ENCODE peak calls at places on chromosomes 1 and 21, in seven cellular contexts. X is left lung; B is CD8-positive, alpha-beta T cell; G is prostate gland; I is stomach; H is endothelial cell of umbilical vein; U is A549. Y is an unnamed sample. For H3K4me1 and H3K9me3, the result is how much of the 10 kb centered on the place peaks cover.

GRCh38 chr1:197200468-197200899 is 54.0 kb upstream of the ASPM start:
- DNase-seq in U (no peak), B (peak), X (no peak), G (no peak), I (no peak), H (peak), Y (no peak)

GRCh38 chr1:232317336-232317735 is 312.6 kb downstream of the SIPA1L2 start:
- DNase-seq in I (no peak), B (no peak), H (no peak), G (no peak), U (no peak), X (no peak), Y (no peak)

GRCh38 chr1:227317541-227318002 is 720 bp downstream of the CDC42BPA start:
- DNase-seq in B (no peak), H (peak), G (peak), X (no peak), I (no peak), U (peak), Y (peak)

GRCh38 chr1:89996415-89997110 is 1.7 kb downstream of the ZNF326 start:
- DNase-seq in I (no peak), H (no peak), U (no peak), X (no peak), G (no peak), B (no peak), Y (no peak)

GRCh38 chr1:98098473-98098872 is 177.6 kb upstream of the DPYD start:
- DNase-seq in X (no peak), B (no peak), I (no peak), G (no peak), H (no peak), U (no peak), Y (no peak)

GRCh38 chr1:237671935-237672334 is 218.8 kb downstream of the ZP4 start:
- DNase-seq in H (no peak), U (no peak), X (no peak), G (no peak), B (no peak), I (no peak), Y (no peak)

GRCh38 chr21:35217504-35218060 is 168.5 kb upstream of the RUNX1 start:
- DNase-seq in H (no peak), I (no peak), G (no peak), X (no peak), U (peak), B (no peak), Y (no peak)

GRCh38 chr1:8497196-8497878 is 179.4 kb downstream of the SLC45A1 start:
- DNase-seq in U (peak), X (no peak), H (no peak), B (no peak), G (no peak), I (no peak), Y (no peak)

GRCh38 chr1:233197940-233198339 is 97.6 kb downstream of the PCNX2 start:
- DNase-seq in X (no peak), H (no peak), U (no peak), B (no peak), I (no peak), G (no peak), Y (no peak)

GRCh38 chr1:2300851-2301606 is 72.9 kb downstream of the SKI start:
- DNase-seq in I (peak), X (peak), G (no peak), B (peak), H (peak), U (no peak), Y (peak)

GRCh38 chr1:47578026-47578861 is 140.4 kb downstream of the FOXD2 start:
- DNase-seq in H (no peak), B (no peak), I (no peak), U (no peak), X (no peak), G (no peak), Y (no peak)

GRCh38 chr1:77134359-77134758 is 84.9 kb downstream of the PIGK start:
- DNase-seq in U (no peak), X (no peak), B (no peak), I (no peak), G (no peak), H (no peak), Y (no peak)

GRCh38 chr1:240475832-240476231 is 136.1 kb downstream of the GREM2 start:
- DNase-seq in U (no peak), G (no peak), H (no peak), B (no peak), I (no peak), X (no peak), Y (no peak)

GRCh38 chr1:34715139-34715538 is 39.7 kb upstream of the GJB5 start:
- DNase-seq in I (no peak), H (no peak), U (no peak), G (no peak), X (no peak), B (no peak), Y (no peak)

GRCh38 chr1:181504294-181505115 is 21.2 kb downstream of the CACNA1E start:
- DNase-seq in I (no peak), U (peak), H (no peak), G (no peak), B (no peak), X (no peak), Y (no peak)

GRCh38 chr21:31514598-31514997 is 144.9 kb upstream of the SOD1 start:
- DNase-seq in X (no peak), B (no peak), U (no peak), G (peak), I (no peak), H (no peak), Y (no peak)

GRCh38 chr1:81125672-81126071 is 675.1 kb upstream of the ADGRL2 start:
- DNase-seq in G (no peak), U (no peak), H (no peak), X (no peak), B (no peak), I (no peak), Y (no peak)

GRCh38 chr1:207336559-207337467 is 15.3 kb downstream of the CD55 start:
- DNase-seq in G (no peak), I (no peak), B (peak), H (no peak), U (peak), X (no peak), Y (no peak)

GRCh38 chr1:209741198-209741597 is 14.7 kb upstream of the TRAF3IP3 start:
- DNase-seq in B (no peak), X (no peak), G (no peak), H (no peak), U (no peak), I (no peak), Y (no peak)

GRCh38 chr1:29671446-29671845 is 435.1 kb downstream of the PTPRU start:
- DNase-seq in I (no peak), U (no peak), B (no peak), H (no peak), G (no peak), X (no peak), Y (no peak)

GRCh38 chr1:220711086-220711809 is 21.1 kb downstream of the C1orf115 start:
- DNase-seq in X (no peak), I (no peak), G (no peak), U (no peak), H (no peak), B (no peak), Y (no peak)

GRCh38 chr1:209319057-209319432 is 264.5 kb upstream of the CAMK1G start:
- DNase-seq in G (no peak), B (no peak), X (no peak), I (no peak), U (no peak), H (no peak), Y (no peak)

GRCh38 chr1:211007830-211008229 is 126.1 kb downstream of the KCNH1 start:
- DNase-seq in B (no peak), H (no peak), X (no peak), I (no peak), U (no peak), G (no peak), Y (no peak)

GRCh38 chr1:115322631-115323030 is 15.4 kb downstream of the NGF start:
- DNase-seq in G (no peak), X (no peak), H (no peak), B (no peak), U (no peak), I (no peak), Y (no peak)

GRCh38 chr1:47919113-47919833 is 77.9 kb downstream of the TRABD2B start:
- DNase-seq in X (no peak), H (no peak), B (no peak), I (no peak), U (no peak), G (no peak), Y (no peak)

GRCh38 chr1:202551683-202552082 is 158.6 kb downstream of the SYT2 start:
- DNase-seq in B (no peak), U (no peak), I (no peak), X (no peak), G (no peak), H (no peak), Y (no peak)

GRCh38 chr1:204591473-204592090 is 75.4 kb downstream of the MDM4 start:
- DNase-seq in H (peak), B (no peak), X (no peak), G (no peak), U (no peak), I (no peak), Y (no peak)

GRCh38 chr1:94926915-94927404 is at the start of gene CNN3:
- DNase-seq in U (peak), H (peak), B (peak), G (peak), I (peak), X (peak), Y (peak)
- H3K4me1 ChIP-seq in U (under half), H (under half), B (under half), G (under half), I (half or more), X (under half), Y (half or more)

DNA sequence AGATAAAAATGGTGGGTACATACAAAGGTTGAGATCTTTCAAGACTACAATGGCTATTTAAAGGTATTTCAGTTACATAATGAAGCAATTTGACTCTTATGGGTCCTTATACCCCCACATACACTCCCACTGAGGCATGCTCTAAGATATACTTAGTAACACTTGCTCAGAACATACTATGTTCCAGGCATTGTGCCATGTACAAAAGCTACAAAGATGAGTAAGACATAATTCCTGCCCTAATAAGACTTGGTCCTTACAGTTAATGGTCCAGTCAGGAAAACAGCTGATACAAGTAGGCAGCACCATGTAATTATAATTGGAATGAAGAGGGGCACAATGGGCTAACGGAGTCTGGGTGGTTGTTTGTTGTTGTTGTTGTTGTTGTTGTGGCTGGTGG is 166.7 kb upstream of the BEND5 start:
- DNase-seq in X (no peak), H (no peak), G (no peak), I (no peak), B (no peak), U (no peak), Y (no peak)
- H3K9me3 ChIP-seq in X (under half), H (under half), G (under half), I (under half), B (under half), U (under half), Y (under half)

DNA sequence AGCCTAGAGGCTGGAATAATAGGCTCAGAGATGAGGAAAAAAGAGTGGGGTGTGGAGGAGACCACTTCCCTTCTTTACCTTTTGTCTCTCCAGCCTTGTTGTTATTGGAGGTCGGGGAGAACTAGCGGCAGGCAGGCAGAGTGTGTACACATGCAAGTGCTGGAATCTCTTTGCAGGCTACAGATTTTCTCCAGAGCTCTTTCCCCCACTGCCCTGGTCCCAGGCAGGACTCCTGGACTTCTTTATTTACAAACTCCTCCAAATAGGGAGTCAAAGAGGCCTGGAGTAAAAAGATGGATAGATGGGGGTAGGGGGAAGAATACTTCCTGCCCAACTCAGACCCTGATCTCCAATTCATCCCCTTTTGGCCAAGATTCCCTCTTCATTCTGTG is 697 bp downstream of the CA14 start:
- DNase-seq in U (no peak), G (no peak), H (no peak), B (no peak), X (no peak), I (no peak), Y (no peak)
- H3K4me1 ChIP-seq in U (under half), G (under half), H (under half), B (under half), X (under half), I (half or more), Y (under half)

DNA sequence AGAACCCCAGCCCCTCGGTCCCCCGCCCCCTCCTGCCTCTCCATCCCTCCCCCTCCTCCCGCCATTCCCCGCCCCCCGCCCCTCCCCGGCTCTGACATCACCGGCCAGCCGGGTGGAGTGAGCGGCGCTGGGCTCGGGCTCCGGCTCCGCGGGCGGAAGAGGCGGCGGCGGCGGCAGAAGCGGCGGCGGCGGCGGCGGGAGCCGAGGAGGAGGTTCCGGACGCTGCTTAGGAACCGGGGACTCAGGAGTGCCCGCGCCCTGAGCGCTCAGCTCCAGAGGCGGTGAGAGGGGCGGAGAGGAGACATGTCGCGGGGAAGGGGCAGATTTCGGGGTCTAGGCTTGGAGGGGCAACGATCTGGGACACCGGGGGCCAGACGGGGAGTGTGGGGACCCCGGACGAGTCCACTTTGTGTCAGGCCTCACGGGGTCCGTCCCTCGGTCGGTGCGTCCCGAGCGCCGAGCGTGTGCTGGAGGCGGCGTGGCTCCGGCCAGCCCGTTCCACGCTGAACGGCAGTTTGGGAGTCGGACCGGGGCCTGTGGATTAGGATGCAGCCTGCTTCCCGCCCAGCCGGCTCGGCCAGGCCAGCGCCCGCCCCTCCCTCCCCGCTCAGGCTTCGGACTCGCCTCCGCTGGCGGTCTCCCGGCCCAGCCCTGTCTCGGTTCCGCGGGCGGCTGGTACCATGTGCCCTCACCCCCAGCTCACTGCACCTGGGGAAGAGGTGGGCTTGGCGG is at the start of gene PEA15:
- DNase-seq in G (peak), X (peak), U (peak), H (peak), B (peak), I (peak), Y (peak)
- H3K9me3 ChIP-seq in G (under half), X (under half), U (under half), H (under half), B (under half), I (under half), Y (under half)

GRCh38 chr1:235920596-235921375 is 54.1 kb upstream of the LYST start:
- DNase-seq in G (no peak), X (no peak), B (no peak), U (no peak), I (peak), H (no peak), Y (no peak)
- H3K4me1 ChIP-seq in G (under half), X (half or more), B (under half), U (half or more), I (half or more), H (under half), Y (half or more)

Y was measured in lower lobe of right lung.